ENCODE peak calls at places on chromosomes 2 and 18, in eight cellular contexts. K, Y, P, X, H, G, B and Z are unnamed samples.

GRCh38 chr2:171482877-171483276 is 39.4 kb upstream of the CYBRD1 start:
- DNase-seq in X (no peak), G (peak; percentile 34), H (no peak), P (peak; percentile 27), B (no peak), K (no peak), Y (no peak), Z (peak; percentile 84)

GRCh38 chr18:50424877-50425690 is 50.2 kb downstream of the SKA1 start:
- DNase-seq in K (no peak), X (peak; percentile 93), B (no peak), G (no peak), H (no peak), P (peak; percentile 50), Y (peak; percentile 65), Z (no peak)

GRCh38 chr2:228549390-228550007 is 368.0 kb upstream of the SPHKAP start:
- DNase-seq in Y (no peak), K (no peak), G (no peak), B (no peak), P (no peak), H (no peak), X (no peak), Z (no peak)

GRCh38 chr2:160695402-160696060 is 201.9 kb upstream of the RBMS1 start:
- DNase-seq in Y (no peak), B (no peak), H (no peak), X (no peak), P (peak; percentile 73), G (no peak), K (no peak), Z (no peak)

GRCh38 chr2:4995466-4995865 is 696.7 kb upstream of the SOX11 start:
- DNase-seq in P (no peak), B (no peak), G (peak; percentile 17), X (no peak), Y (no peak), H (no peak), K (no peak), Z (peak; percentile 35)

GRCh38 chr2:108855194-108855593 is 68.6 kb downstream of the CCDC138 start:
- DNase-seq in K (no peak), H (no peak), Y (no peak), B (no peak), P (peak; percentile 8), G (no peak), X (no peak), Z (peak; percentile 5)

GRCh38 chr2:162839419-162839818 is 852 bp upstream of the KCNH7 start:
- DNase-seq in Y (peak; percentile 16), B (peak; percentile 50), K (no peak), X (no peak), G (peak; percentile 26), H (no peak), P (no peak), Z (peak; percentile 37)

GRCh38 chr2:167935803-167936110 is 311.6 kb downstream of the STK39 start:
- DNase-seq in Y (no peak), B (no peak), P (no peak), G (no peak), X (no peak), K (no peak), H (no peak), Z (no peak)

DNA sequence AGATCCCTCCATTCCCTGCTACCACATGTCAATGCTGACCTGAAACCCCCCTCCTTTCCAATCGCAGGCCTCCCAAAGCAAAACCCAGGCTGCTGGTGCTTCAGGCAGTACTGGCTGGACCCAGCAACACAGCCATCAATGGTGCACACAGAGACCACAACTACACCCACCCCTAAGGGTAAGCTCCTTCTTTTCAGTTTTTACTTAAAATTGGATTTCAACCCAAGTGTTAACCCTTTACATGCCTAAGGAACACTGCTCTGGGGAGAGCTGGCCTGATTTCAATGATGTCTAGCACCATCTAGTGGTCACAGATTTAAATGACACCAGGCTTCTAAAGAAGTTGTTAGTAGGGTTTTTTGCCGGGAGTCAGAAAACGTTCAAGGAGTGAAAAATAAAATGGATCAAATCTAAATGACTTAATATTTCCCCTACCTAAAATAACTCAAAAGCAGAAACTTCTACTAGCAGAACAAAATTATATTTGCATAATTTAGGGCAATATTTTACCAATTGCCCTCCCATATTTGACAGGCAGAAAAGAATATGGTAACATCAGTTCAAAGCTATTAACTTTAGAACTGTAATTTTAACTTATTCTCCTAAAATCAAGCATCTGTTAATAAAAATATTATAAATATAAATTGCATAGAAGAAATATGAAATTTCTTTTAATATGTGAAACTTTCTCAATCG is 24.6 kb downstream of the FECH start:
- DNase-seq in G (peak; percentile 84), B (no peak), K (no peak), Y (no peak), H (peak; percentile 25), P (peak; percentile 55), X (no peak), Z (peak; percentile 92)
- H3K27ac ChIP-seq in G (no peak overlapping the region), B (no peak overlapping the region), K (no peak overlapping the region), Y (no peak overlapping the region), H (no peak overlapping the region), P (no peak overlapping the region), X (no peak overlapping the region), Z (no peak overlapping the region)

GRCh38 chr2:212357606-212358005 is 181.0 kb downstream of the ERBB4 start:
- DNase-seq in H (no peak), P (no peak), G (no peak), X (no peak), K (no peak), Y (no peak), B (no peak), Z (no peak)

GRCh38 chr2:212360068-212360460 is 178.5 kb downstream of the ERBB4 start:
- DNase-seq in K (no peak), X (no peak), P (no peak), G (no peak), Y (no peak), H (no peak), B (no peak), Z (no peak)

GRCh38 chr2:212364106-212364505 is 174.5 kb downstream of the ERBB4 start:
- DNase-seq in Y (no peak), X (no peak), P (no peak), K (no peak), B (no peak), G (peak; percentile 25), H (no peak), Z (peak; percentile 7)

GRCh38 chr2:212361174-212361756 is 177.3 kb downstream of the ERBB4 start:
- DNase-seq in B (no peak), G (no peak), P (no peak), K (no peak), X (no peak), H (no peak), Y (no peak), Z (no peak)

DNA sequence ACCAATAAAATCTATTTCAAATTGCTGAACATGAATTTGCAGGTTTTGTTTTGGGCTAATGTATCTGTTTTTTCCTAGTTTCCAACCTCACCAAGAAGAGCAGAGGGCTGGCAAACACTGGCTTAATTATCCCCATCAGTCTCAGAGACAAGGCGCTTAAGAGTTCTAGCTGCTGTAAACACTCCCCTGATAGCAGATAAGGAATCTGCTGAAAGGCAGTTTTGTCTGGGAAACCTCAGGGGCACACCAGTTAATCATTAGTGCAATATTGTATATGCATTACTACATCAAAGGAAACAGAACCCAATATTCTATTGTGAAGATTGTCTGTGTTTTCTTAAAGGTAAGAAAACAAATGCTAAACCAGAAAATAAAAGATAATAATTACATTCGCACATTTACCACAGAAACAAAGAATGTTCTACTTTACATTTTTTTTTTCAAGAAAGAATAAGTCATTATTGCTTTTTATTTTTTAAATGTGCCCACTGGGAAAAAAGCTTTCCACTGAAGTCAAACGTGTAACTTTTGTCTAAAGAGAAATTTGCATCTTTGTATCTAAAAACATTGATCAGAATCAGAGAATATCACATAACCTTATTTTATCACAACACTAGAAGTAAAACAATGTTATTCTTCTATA is 179.1 kb downstream of the ERBB4 start:
- DNase-seq in P (no peak), B (no peak), X (no peak), Y (no peak), K (no peak), G (peak; percentile 43), H (no peak), Z (no peak)
- H3K27ac ChIP-seq in P (no peak overlapping the region), B (no peak overlapping the region), X (no peak overlapping the region), Y (no peak overlapping the region), K (no peak overlapping the region), G (peak overlapping the region; percentile 81), H (no peak overlapping the region), Z (no peak overlapping the region)

GRCh38 chr18:44805176-44805575 is 124.5 kb downstream of the SETBP1 start:
- DNase-seq in K (no peak), B (no peak), X (no peak), G (no peak), Y (no peak), H (no peak), P (no peak), Z (no peak)

GRCh38 chr18:44803019-44803650 is 122.4 kb downstream of the SETBP1 start:
- DNase-seq in P (peak; percentile 53), X (peak; percentile 66), K (no peak), Y (peak; percentile 47), B (no peak), H (no peak), G (no peak), Z (peak; percentile 49)

GRCh38 chr18:44802508-44802907 is 121.8 kb downstream of the SETBP1 start:
- DNase-seq in H (no peak), P (peak; percentile 9), Y (no peak), K (no peak), B (no peak), G (no peak), X (no peak), Z (no peak)

GRCh38 chr18:44805643-44806042 is 125.0 kb downstream of the SETBP1 start:
- DNase-seq in Y (no peak), H (no peak), B (no peak), K (no peak), P (no peak), G (no peak), X (no peak), Z (no peak)

DNA sequence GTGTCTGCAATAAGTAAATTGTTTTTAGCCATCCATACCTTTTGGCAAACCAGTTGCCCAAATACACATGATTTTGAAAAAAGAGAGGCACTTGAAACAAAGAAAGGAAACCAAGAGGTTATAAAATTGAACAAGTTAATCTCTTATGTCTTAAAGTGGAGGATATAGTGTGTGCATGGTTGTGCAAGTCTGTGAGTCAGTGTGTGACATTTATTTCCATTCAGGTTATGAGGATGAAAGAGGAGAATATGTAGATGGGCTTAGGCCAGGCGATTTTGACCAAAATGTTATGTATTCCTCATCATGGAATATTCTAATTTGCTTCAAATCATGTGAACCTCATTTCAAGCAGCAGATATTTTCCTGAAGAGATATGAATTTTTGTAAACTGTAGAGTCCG is 123.3 kb downstream of the SETBP1 start:
- DNase-seq in X (no peak), Y (no peak), H (no peak), P (no peak), K (no peak), G (no peak), B (no peak), Z (no peak)
- H3K27ac ChIP-seq in X (no peak overlapping the region), Y (no peak overlapping the region), H (no peak overlapping the region), P (no peak overlapping the region), K (no peak overlapping the region), G (no peak overlapping the region), B (peak overlapping the region; percentile 71), Z (no peak overlapping the region)

DNA sequence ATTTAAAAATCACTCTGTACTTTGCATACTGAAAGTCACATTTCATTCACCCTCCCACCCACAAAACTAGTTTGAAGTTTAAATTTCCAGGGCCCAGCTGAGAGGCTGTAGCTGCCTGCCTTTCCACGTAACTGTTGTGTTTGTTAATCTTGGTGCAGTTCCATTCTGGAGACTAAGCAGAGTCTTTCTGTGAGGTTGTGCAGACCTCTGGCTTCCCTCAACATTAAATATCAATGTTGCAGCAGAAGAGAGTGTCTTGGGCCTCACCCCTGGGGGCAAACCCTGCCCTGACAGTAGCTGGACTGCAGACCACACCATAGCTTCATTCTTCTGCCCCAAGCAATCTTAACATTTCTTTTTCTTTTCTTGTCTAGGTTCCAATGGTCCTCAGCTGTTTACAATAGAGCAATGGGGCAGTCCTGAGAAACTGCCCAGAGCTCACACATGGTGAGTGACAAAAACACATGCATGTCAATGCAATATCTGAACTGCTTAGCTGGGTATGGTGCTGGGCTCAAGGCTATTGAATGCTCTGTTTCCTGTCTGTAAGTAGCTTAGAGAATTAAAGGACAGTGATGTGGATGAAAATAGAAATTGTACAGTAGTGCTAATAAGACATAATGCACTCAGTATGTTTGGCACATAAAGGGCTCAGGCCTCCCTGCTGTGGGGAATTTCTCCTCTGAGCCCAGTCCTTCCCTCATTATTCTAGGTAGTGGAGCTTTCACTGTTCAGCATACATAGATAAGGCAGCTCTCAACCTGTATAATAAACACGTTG is 237.6 kb downstream of the ALPK2 start:
- DNase-seq in G (no peak), B (no peak), Y (no peak), P (no peak), K (no peak), X (no peak), H (no peak), Z (no peak)
- H3K27ac ChIP-seq in G (no peak overlapping the region), B (no peak overlapping the region), Y (no peak overlapping the region), P (no peak overlapping the region), K (no peak overlapping the region), X (no peak overlapping the region), H (no peak overlapping the region), Z (peak overlapping the region; percentile 60)